ENCODE peak calls at places on chromosome 18, in five cellular contexts. Z is IMR-90, A is mesendoderm, B is H9, L is H1. Q is an unnamed sample.

GRCh38 chr18:51009071-51009470 is 20.9 kb upstream of the SMAD4 start:
- DNase-seq in Z (peak; percentile 21), A (peak; percentile 74), B (no peak), L (no peak), Q (no peak)

GRCh38 chr18:69787825-69788547 is 159.7 kb downstream of the CD226 start:
- DNase-seq in Z (peak; percentile 83), A (peak; percentile 52), B (no peak), L (no peak), Q (no peak)

GRCh38 chr18:46073474-46074331 is 1.6 kb upstream of the PSTPIP2 start:
- DNase-seq in Z (peak; percentile 69), A (peak; percentile 77), B (no peak), L (no peak), Q (peak; percentile 67)

GRCh38 chr18:987325-988186 is 82.9 kb downstream of the ADCYAP1 start:
- DNase-seq in Z (no peak), A (no peak), B (no peak), L (no peak), Q (no peak)

GRCh38 chr18:8615397-8616025 is 6.3 kb downstream of the RAB12 start:
- DNase-seq in Z (peak; percentile 97), A (peak; percentile 80), B (no peak), L (no peak), Q (no peak)

GRCh38 chr18:54958711-54959625 is at the start of gene CCDC68:
- DNase-seq in Z (no peak), A (peak; percentile 23), B (peak; percentile 59), L (no peak), Q (peak; percentile 21)

GRCh38 chr18:36519358-36519757 is 221.8 kb downstream of the FHOD3 start:
- DNase-seq in Z (peak; percentile 52), A (no peak), B (no peak), L (no peak), Q (no peak)

GRCh38 chr18:70194227-70194890 is 11.1 kb downstream of the RTTN start:
- DNase-seq in Z (no peak), A (no peak), B (no peak), L (no peak), Q (no peak)

GRCh38 chr18:8696749-8697211 is 8.6 kb upstream of the MTCL1 start:
- DNase-seq in Z (peak; percentile 48), A (peak; percentile 51), B (peak; percentile 70), L (no peak), Q (peak; percentile 50)

GRCh38 chr18:80245781-80246655 is 1.3 kb downstream of the PARD6G start:
- DNase-seq in Z (no peak), A (peak; percentile 36), B (peak; percentile 71), L (no peak), Q (peak; percentile 64)

GRCh38 chr18:13283746-13284145 is 65.2 kb downstream of the LDLRAD4 start:
- DNase-seq in Z (no peak), A (no peak), B (no peak), L (no peak), Q (no peak)

GRCh38 chr18:14964002-14964401 is 216.0 kb downstream of the ANKRD30B start:
- DNase-seq in Z (no peak), A (no peak), B (no peak), L (no peak), Q (no peak)

GRCh38 chr18:7873316-7873715 is 306.2 kb downstream of the PTPRM start:
- DNase-seq in Z (no peak), A (no peak), B (no peak), L (no peak), Q (no peak)

GRCh38 chr18:1914489-1914888 is 656.8 kb downstream of the METTL4 start:
- DNase-seq in Z (no peak), A (peak; percentile 78), B (peak; percentile 65), L (no peak), Q (no peak)

GRCh38 chr18:48548404-48548771 is 9.6 kb downstream of the CTIF start:
- DNase-seq in Z (no peak), A (no peak), B (no peak), L (no peak), Q (no peak)

GRCh38 chr18:80163183-80163582 is 54.1 kb downstream of the ADNP2 start:
- DNase-seq in Z (no peak), A (no peak), B (no peak), L (no peak), Q (no peak)

GRCh38 chr18:50428531-50429206 is 53.8 kb downstream of the SKA1 start:
- DNase-seq in Z (no peak), A (peak; percentile 28), B (no peak), L (no peak), Q (no peak)

GRCh38 chr18:57624988-57625387 is 3.4 kb upstream of the NARS1 start:
- DNase-seq in Z (peak; percentile 52), A (peak; percentile 21), B (no peak), L (no peak), Q (no peak)

DNA sequence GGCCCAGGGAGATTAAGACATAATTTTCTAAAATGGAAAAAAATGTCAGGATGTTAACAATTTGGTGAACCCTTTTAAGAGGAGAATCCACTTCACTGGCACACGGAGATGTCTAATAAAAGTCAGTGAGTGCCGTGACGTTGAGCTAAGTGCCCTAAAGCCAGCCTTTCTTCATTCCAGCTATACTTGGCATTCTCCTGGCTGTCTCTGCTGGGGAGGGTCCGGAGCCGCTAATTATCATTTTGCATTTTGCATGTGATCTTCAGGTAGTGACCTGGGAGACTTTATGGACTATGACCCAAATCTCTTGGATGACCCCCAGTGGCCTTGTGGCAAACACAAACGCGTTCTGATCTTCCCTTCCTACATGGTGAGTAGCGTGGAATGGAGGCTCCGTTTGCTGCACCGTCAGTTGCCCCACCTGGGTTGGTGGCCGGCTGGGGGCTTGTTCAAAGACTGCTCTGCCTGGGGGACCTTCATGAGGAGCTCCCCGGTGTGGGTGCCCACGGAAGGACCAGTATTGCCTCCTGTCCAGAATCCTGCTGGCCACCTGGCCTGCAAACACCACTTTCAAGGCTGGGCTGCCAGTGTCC is 101.7 kb downstream of the CABLES1 start:
- DNase-seq in Z (no peak), A (no peak), B (no peak), L (no peak), Q (no peak)
- H3K9ac ChIP-seq in Z (peak overlapping the region; percentile 3), A (no peak overlapping the region), B (no peak overlapping the region), L (no peak overlapping the region), Q (no peak overlapping the region)

GRCh38 chr18:26818461-26818860 is 47.0 kb downstream of the AQP4 start:
- DNase-seq in Z (no peak), A (no peak), B (no peak), L (no peak), Q (no peak)
- H2BK5ac ChIP-seq in Z (no peak overlapping the region), A (no peak overlapping the region), B (no peak overlapping the region), L (no peak overlapping the region), Q (no peak overlapping the region)

DNA sequence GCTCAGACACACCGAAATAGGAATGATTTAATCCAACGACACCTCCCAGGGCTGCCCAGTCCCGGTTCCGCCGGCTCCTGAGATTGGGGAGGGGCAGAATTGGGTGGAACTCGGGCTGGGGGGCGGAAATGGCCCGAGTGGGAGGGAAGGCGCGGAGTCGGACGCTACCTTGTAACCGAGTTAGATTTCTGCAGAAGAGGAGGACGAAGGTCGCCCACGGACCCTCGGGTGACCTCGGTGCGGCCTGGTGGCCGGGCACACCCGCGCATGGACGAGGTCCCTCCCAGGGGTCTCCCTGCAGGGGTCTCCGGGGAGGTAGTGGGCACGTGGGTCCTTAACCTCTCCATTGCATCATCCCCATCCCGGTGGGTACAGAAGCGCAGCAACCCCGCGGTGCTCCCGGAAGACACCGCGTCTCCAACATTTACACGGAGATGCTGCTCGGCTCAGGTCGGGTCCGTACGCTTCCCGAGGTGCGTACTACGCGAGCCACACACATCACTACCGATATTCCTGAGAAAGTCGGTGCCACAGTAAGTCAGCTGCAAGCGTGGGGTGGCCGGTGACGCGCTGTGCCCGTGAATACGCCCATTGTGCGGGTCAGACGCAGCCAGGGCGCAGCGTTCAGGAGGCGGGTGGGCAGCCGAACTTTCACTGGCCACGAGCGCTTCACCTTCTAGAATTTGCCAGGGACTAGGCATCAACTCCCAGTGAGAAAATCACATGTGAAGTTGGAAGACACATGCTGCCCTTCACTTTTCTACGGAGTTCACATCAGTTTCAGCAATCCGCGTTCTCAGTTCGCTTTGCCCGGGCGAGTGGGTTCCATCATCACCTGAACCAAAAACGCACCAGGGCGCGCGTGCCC is 3.0 kb downstream of the ZNF516 start:
- DNase-seq in Z (peak; percentile 27), A (peak; percentile 70), B (peak; percentile 62), L (no peak), Q (peak; percentile 53)
- H3K9ac ChIP-seq in Z (peak overlapping the region; percentile 74), A (peak overlapping the region; percentile 61), B (peak overlapping the region; percentile 2), L (peak overlapping the region; percentile 29), Q (peak overlapping the region; percentile 90)

GRCh38 chr18:23239350-23239692 is 104.0 kb downstream of the CABLES1 start:
- DNase-seq in Z (no peak), A (no peak), B (no peak), L (no peak), Q (no peak)
- H2BK5ac ChIP-seq in Z (no peak overlapping the region), A (peak overlapping the region; percentile 20), B (no peak overlapping the region), L (no peak overlapping the region), Q (no peak overlapping the region)

DNA sequence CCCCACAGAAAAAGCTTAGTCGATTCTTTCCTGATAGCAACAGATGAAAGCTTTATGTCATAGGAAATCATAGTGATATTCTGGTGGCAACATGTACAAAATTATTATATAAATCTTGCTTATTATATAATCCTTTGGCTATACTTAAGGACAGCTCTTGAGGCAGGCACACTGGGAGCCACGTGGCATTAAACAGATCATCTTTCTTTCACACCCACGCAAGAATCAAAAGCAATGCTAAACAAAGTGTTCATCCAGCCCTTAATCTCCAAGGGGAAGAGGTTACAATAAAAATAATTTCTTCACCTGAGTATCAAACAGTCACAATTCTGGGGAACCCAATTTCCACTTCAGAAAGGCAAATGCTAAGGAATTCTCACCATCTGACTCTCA is 57.8 kb downstream of the CYB5A start:
- DNase-seq in Z (no peak), A (no peak), B (no peak), L (no peak), Q (no peak)
- H3K9ac ChIP-seq in Z (no peak overlapping the region), A (no peak overlapping the region), B (no peak overlapping the region), L (no peak overlapping the region), Q (no peak overlapping the region)

GRCh38 chr18:77754475-77755044 is 504.9 kb downstream of the GALR1 start:
- DNase-seq in Z (no peak), A (peak; percentile 65), B (peak; percentile 61), L (no peak), Q (no peak)
- H2BK5ac ChIP-seq in Z (no peak overlapping the region), A (no peak overlapping the region), B (no peak overlapping the region), L (no peak overlapping the region), Q (no peak overlapping the region)

GRCh38 chr18:21444465-21445023 is 156.0 kb downstream of the ESCO1 start:
- DNase-seq in Z (peak; percentile 59), A (peak; percentile 71), B (peak; percentile 48), L (no peak), Q (peak; percentile 32)

GRCh38 chr18:21443776-21444464 is 156.6 kb downstream of the ESCO1 start:
- DNase-seq in Z (no peak), A (no peak), B (no peak), L (no peak), Q (no peak)

GRCh38 chr18:21441670-21442069 is 158.8 kb downstream of the ESCO1 start:
- DNase-seq in Z (no peak), A (no peak), B (no peak), L (no peak), Q (no peak)

DNA sequence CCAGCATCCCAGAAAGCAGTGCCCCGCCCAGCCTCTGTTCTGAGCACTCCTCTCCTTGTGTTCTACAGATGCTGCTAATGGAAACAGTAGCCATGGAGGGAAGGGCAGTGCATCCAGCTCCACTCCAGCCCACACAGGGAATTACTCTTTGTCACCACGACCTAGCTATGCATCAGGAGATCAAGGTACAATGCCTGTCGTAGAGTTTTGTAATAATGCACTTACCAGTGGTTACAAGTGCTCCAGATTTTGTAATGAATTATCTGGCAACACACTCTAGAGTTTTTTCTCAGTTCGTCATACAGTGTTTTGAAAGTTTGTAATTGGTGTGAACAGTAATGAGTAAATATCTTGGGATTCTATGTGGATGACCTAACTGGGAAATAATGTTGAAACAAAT is 161.1 kb downstream of the ESCO1 start:
- DNase-seq in Z (peak; percentile 59), A (no peak), B (no peak), L (no peak), Q (no peak)
- H3K9ac ChIP-seq in Z (no peak overlapping the region), A (no peak overlapping the region), B (no peak overlapping the region), L (no peak overlapping the region), Q (no peak overlapping the region)